ENCODE peak calls at places on chromosomes 2 and 18, in ten cellular contexts. S is islet precursor cell; B is activated CD8-positive, alpha-beta memory T cell treated with anti-CD3 and anti-CD28 coated beads for 24 hours; U is suprapubic skin; M is RKO; Q is tibial nerve; E is GM23248; L is astrocyte of the spinal cord; H is AG20443; C is cardiac fibroblast. K is an unnamed sample.

GRCh38 chr2:100969998-100970397 is 32.1 kb upstream of the RPL31 start:
- DNase-seq in S (no peak), B (no peak), U (no peak), M (no peak), Q (no peak), E (no peak), L (no peak), H (no peak), C (no peak), K (no peak)

GRCh38 chr2:204982303-204982702 is 437.0 kb downstream of the PARD3B start:
- DNase-seq in S (peak), B (no peak), U (no peak), M (no peak), Q (no peak), E (peak), L (no peak), H (peak), C (peak), K (peak)

GRCh38 chr2:9664365-9664764 is 33.6 kb upstream of the YWHAQ start:
- DNase-seq in S (no peak), B (no peak), U (no peak), M (no peak), Q (no peak), E (no peak), L (no peak), H (no peak), C (no peak), K (no peak)

GRCh38 chr2:134301099-134301970 is 47.5 kb downstream of the MGAT5 start:
- DNase-seq in S (no peak), B (no peak), U (no peak), M (peak), Q (no peak), E (peak), L (peak), H (peak), C (peak), K (no peak)

GRCh38 chr2:20352230-20353216 is 1.9 kb upstream of the PUM2 start:
- DNase-seq in S (peak), B (no peak), U (no peak), M (no peak), Q (no peak), E (no peak), L (no peak), H (no peak), C (no peak), K (peak)

GRCh38 chr2:235055891-235056516 is 104.2 kb downstream of the SH3BP4 start:
- DNase-seq in S (peak), B (no peak), U (no peak), M (peak), Q (peak), E (peak), L (no peak), H (no peak), C (peak), K (peak)

GRCh38 chr2:218021536-218022071 is 18.8 kb upstream of the TNS1 start:
- DNase-seq in S (peak), B (no peak), U (peak), M (no peak), Q (no peak), E (no peak), L (no peak), H (no peak), C (no peak), K (peak)

GRCh38 chr2:151644580-151644979 is 89.7 kb downstream of the NEB start:
- DNase-seq in S (no peak), B (no peak), U (no peak), M (no peak), Q (no peak), E (no peak), L (no peak), H (no peak), C (no peak), K (no peak)

GRCh38 chr2:240505946-240506345 is 51.8 kb downstream of the ANKMY1 start:
- DNase-seq in S (peak), B (peak), U (no peak), M (no peak), Q (no peak), E (no peak), L (no peak), H (no peak), C (no peak), K (peak)

GRCh38 chr18:51622676-51623075 is 425.2 kb upstream of the MEX3C start:
- DNase-seq in S (no peak), B (no peak), U (no peak), M (no peak), Q (no peak), E (no peak), L (no peak), H (no peak), C (no peak), K (peak)

GRCh38 chr2:241051578-241052487 is 50.3 kb downstream of the MTERF4 start:
- DNase-seq in S (no peak), B (no peak), U (peak), M (no peak), Q (no peak), E (no peak), L (no peak), H (peak), C (no peak), K (no peak)

GRCh38 chr2:134927195-134927594 is 8.6 kb downstream of the CCNT2 start:
- DNase-seq in S (no peak), B (no peak), U (no peak), M (no peak), Q (no peak), E (peak), L (peak), H (peak), C (peak), K (no peak)